ENCODE peak calls at places on chromosomes 1 and 21, in eight cellular contexts. One of them, this sample, is unnamed.
A peak's percentile ranks its signal among the peaks of the same experiment; 100 is the strongest.

GRCh38 chr21:34345892-34346291 is 17.9 kb upstream of the KCNE2 start:
- DNase-seq in Karpas-422: no peak
- DNase-seq in T-helper 9 cell: no peak
- DNase-seq in myocyte: no peak
- DNase-seq in epithelial cell of esophagus: no peak
- DNase-seq in NCI-H510A: no peak
- DNase-seq in hepatocyte: no peak
- DNase-seq in COLO829: no peak
- DNase-seq in this sample: no peak

GRCh38 chr21:44759628-44760285 is 41.9 kb downstream of the UBE2G2 start:
- DNase-seq in T-helper 9 cell: no peak
- DNase-seq in hepatocyte: no peak
- DNase-seq in epithelial cell of esophagus: no peak
- DNase-seq in Karpas-422: no peak
- DNase-seq in myocyte: no peak
- DNase-seq in NCI-H510A: no peak
- DNase-seq in COLO829: no peak
- DNase-seq in this sample: no peak

GRCh38 chr1:75233302-75233929 is 99.2 kb downstream of the LHX8 start:
- DNase-seq in T-helper 9 cell: no peak
- DNase-seq in hepatocyte: peak; percentile 53
- DNase-seq in epithelial cell of esophagus: peak; percentile 59
- DNase-seq in Karpas-422: peak; percentile 68
- DNase-seq in COLO829: peak; percentile 9
- DNase-seq in NCI-H510A: peak; percentile 3
- DNase-seq in myocyte: peak; percentile 27
- DNase-seq in this sample: peak; percentile 6

GRCh38 chr1:200180821-200181220 is 153.3 kb downstream of the NR5A2 start:
- DNase-seq in Karpas-422: no peak
- DNase-seq in myocyte: peak; percentile 37
- DNase-seq in COLO829: peak; percentile 90
- DNase-seq in epithelial cell of esophagus: no peak
- DNase-seq in NCI-H510A: no peak
- DNase-seq in T-helper 9 cell: no peak
- DNase-seq in hepatocyte: no peak
- DNase-seq in this sample: peak; percentile 48

GRCh38 chr1:116128669-116129068 is 17.5 kb downstream of the MAB21L3 start:
- DNase-seq in myocyte: no peak
- DNase-seq in NCI-H510A: no peak
- DNase-seq in COLO829: no peak
- DNase-seq in T-helper 9 cell: no peak
- DNase-seq in epithelial cell of esophagus: no peak
- DNase-seq in hepatocyte: no peak
- DNase-seq in Karpas-422: no peak
- DNase-seq in this sample: no peak

GRCh38 chr1:48938975-48939374 is 162.3 kb upstream of the BEND5 start:
- DNase-seq in myocyte: no peak
- DNase-seq in Karpas-422: no peak
- DNase-seq in COLO829: no peak
- DNase-seq in epithelial cell of esophagus: no peak
- DNase-seq in NCI-H510A: no peak
- DNase-seq in T-helper 9 cell: no peak
- DNase-seq in hepatocyte: no peak
- DNase-seq in this sample: no peak

GRCh38 chr1:226979115-226979516 is 39.0 kb downstream of the COQ8A start:
- DNase-seq in COLO829: no peak
- DNase-seq in hepatocyte: no peak
- DNase-seq in Karpas-422: no peak
- DNase-seq in epithelial cell of esophagus: no peak
- DNase-seq in NCI-H510A: no peak
- DNase-seq in T-helper 9 cell: no peak
- DNase-seq in myocyte: no peak
- DNase-seq in this sample: no peak

GRCh38 chr1:20483098-20483832 is 2.7 kb downstream of the CAMK2N1 start:
- DNase-seq in myocyte: no peak
- DNase-seq in T-helper 9 cell: no peak
- DNase-seq in hepatocyte: no peak
- DNase-seq in Karpas-422: no peak
- DNase-seq in NCI-H510A: no peak
- DNase-seq in epithelial cell of esophagus: no peak
- DNase-seq in COLO829: no peak
- DNase-seq in this sample: no peak

GRCh38 chr1:156939786-156940334 is 19.4 kb downstream of the LRRC71 start:
- DNase-seq in NCI-H510A: no peak
- DNase-seq in myocyte: no peak
- DNase-seq in T-helper 9 cell: no peak
- DNase-seq in hepatocyte: no peak
- DNase-seq in epithelial cell of esophagus: no peak
- DNase-seq in Karpas-422: no peak
- DNase-seq in COLO829: no peak
- DNase-seq in this sample: no peak

GRCh38 chr1:202590119-202590518 is 120.1 kb downstream of the SYT2 start:
- DNase-seq in COLO829: no peak
- DNase-seq in hepatocyte: no peak
- DNase-seq in NCI-H510A: no peak
- DNase-seq in epithelial cell of esophagus: no peak
- DNase-seq in myocyte: no peak
- DNase-seq in T-helper 9 cell: no peak
- DNase-seq in Karpas-422: no peak
- DNase-seq in this sample: no peak

GRCh38 chr1:109472779-109473178 is 6.4 kb downstream of the SYPL2 start:
- DNase-seq in epithelial cell of esophagus: no peak
- DNase-seq in T-helper 9 cell: no peak
- DNase-seq in NCI-H510A: no peak
- DNase-seq in COLO829: no peak
- DNase-seq in hepatocyte: no peak
- DNase-seq in myocyte: no peak
- DNase-seq in Karpas-422: no peak
- DNase-seq in this sample: no peak

GRCh38 chr1:5667513-5668325 is 324.5 kb downstream of the NPHP4 start:
- DNase-seq in COLO829: no peak
- DNase-seq in epithelial cell of esophagus: no peak
- DNase-seq in Karpas-422: no peak
- DNase-seq in T-helper 9 cell: no peak
- DNase-seq in myocyte: no peak
- DNase-seq in NCI-H510A: no peak
- DNase-seq in hepatocyte: no peak
- DNase-seq in this sample: no peak

GRCh38 chr1:175132456-175132855 is 60.1 kb downstream of the KIAA0040 start:
- DNase-seq in Karpas-422: no peak
- DNase-seq in epithelial cell of esophagus: no peak
- DNase-seq in myocyte: no peak
- DNase-seq in hepatocyte: no peak
- DNase-seq in T-helper 9 cell: no peak
- DNase-seq in NCI-H510A: no peak
- DNase-seq in COLO829: peak; percentile 67
- DNase-seq in this sample: no peak

GRCh38 chr1:239125888-239126287 is 260.5 kb upstream of the CHRM3 start:
- DNase-seq in NCI-H510A: no peak
- DNase-seq in Karpas-422: no peak
- DNase-seq in hepatocyte: no peak
- DNase-seq in COLO829: no peak
- DNase-seq in epithelial cell of esophagus: no peak
- DNase-seq in myocyte: no peak
- DNase-seq in T-helper 9 cell: no peak
- DNase-seq in this sample: no peak

GRCh38 chr1:25733271-25733670 is 66.7 kb upstream of the SELENON start:
- DNase-seq in myocyte: no peak
- DNase-seq in Karpas-422: no peak
- DNase-seq in T-helper 9 cell: no peak
- DNase-seq in hepatocyte: no peak
- DNase-seq in NCI-H510A: no peak
- DNase-seq in COLO829: no peak
- DNase-seq in epithelial cell of esophagus: no peak
- DNase-seq in this sample: no peak

GRCh38 chr1:85048296-85049064 is at the start of gene MCOLN3:
- DNase-seq in NCI-H510A: peak; percentile 80
- DNase-seq in T-helper 9 cell: peak; percentile 35
- DNase-seq in myocyte: peak; percentile 15
- DNase-seq in hepatocyte: peak; percentile 75
- DNase-seq in Karpas-422: no peak
- DNase-seq in epithelial cell of esophagus: peak; percentile 32
- DNase-seq in COLO829: no peak
- DNase-seq in this sample: peak; percentile 68

GRCh38 chr1:227299238-227299637 is 19.1 kb downstream of the CDC42BPA start:
- DNase-seq in Karpas-422: no peak
- DNase-seq in NCI-H510A: no peak
- DNase-seq in myocyte: peak; percentile 21
- DNase-seq in epithelial cell of esophagus: peak; percentile 68
- DNase-seq in T-helper 9 cell: no peak
- DNase-seq in COLO829: no peak
- DNase-seq in hepatocyte: no peak
- DNase-seq in this sample: no peak

GRCh38 chr1:163661386-163661785 is 339.6 kb downstream of the NUF2 start:
- DNase-seq in Karpas-422: no peak
- DNase-seq in T-helper 9 cell: no peak
- DNase-seq in NCI-H510A: peak; percentile 25
- DNase-seq in epithelial cell of esophagus: no peak
- DNase-seq in hepatocyte: no peak
- DNase-seq in COLO829: no peak
- DNase-seq in myocyte: no peak
- DNase-seq in this sample: no peak

GRCh38 chr1:89221341-89221740 is 22.6 kb upstream of the GBP4 start:
- DNase-seq in NCI-H510A: no peak
- DNase-seq in epithelial cell of esophagus: peak; percentile 27
- DNase-seq in hepatocyte: no peak
- DNase-seq in Karpas-422: no peak
- DNase-seq in COLO829: no peak
- DNase-seq in T-helper 9 cell: no peak
- DNase-seq in myocyte: no peak
- DNase-seq in this sample: no peak

GRCh38 chr21:29719561-29719960 is 220.2 kb downstream of the GRIK1 start:
- DNase-seq in Karpas-422: no peak
- DNase-seq in NCI-H510A: no peak
- DNase-seq in myocyte: no peak
- DNase-seq in hepatocyte: no peak
- DNase-seq in COLO829: no peak
- DNase-seq in T-helper 9 cell: no peak
- DNase-seq in epithelial cell of esophagus: no peak
- DNase-seq in this sample: no peak

GRCh38 chr1:14017531-14017961 is 317.6 kb downstream of the PRDM2 start:
- DNase-seq in epithelial cell of esophagus: no peak
- DNase-seq in myocyte: no peak
- DNase-seq in Karpas-422: no peak
- DNase-seq in hepatocyte: no peak
- DNase-seq in T-helper 9 cell: no peak
- DNase-seq in COLO829: peak; percentile 75
- DNase-seq in NCI-H510A: no peak
- DNase-seq in this sample: no peak

GRCh38 chr1:156086256-156086662 is 4.0 kb upstream of the MEX3A start:
- DNase-seq in Karpas-422: no peak
- DNase-seq in epithelial cell of esophagus: no peak
- DNase-seq in hepatocyte: peak; percentile 73
- DNase-seq in T-helper 9 cell: no peak
- DNase-seq in myocyte: no peak
- DNase-seq in COLO829: no peak
- DNase-seq in NCI-H510A: no peak
- DNase-seq in this sample: peak; percentile 49

GRCh38 chr1:221040074-221040473 is 160.8 kb downstream of the HLX start:
- DNase-seq in myocyte: no peak
- DNase-seq in hepatocyte: no peak
- DNase-seq in T-helper 9 cell: no peak
- DNase-seq in COLO829: no peak
- DNase-seq in NCI-H510A: no peak
- DNase-seq in epithelial cell of esophagus: no peak
- DNase-seq in Karpas-422: no peak
- DNase-seq in this sample: no peak

GRCh38 chr1:240577095-240577494 is 34.9 kb downstream of the GREM2 start:
- DNase-seq in NCI-H510A: no peak
- DNase-seq in COLO829: no peak
- DNase-seq in myocyte: no peak
- DNase-seq in epithelial cell of esophagus: no peak
- DNase-seq in T-helper 9 cell: no peak
- DNase-seq in hepatocyte: no peak
- DNase-seq in Karpas-422: no peak
- DNase-seq in this sample: no peak

GRCh38 chr1:185636848-185637247 is 97.3 kb upstream of the HMCN1 start:
- DNase-seq in Karpas-422: no peak
- DNase-seq in hepatocyte: no peak
- DNase-seq in T-helper 9 cell: no peak
- DNase-seq in NCI-H510A: no peak
- DNase-seq in myocyte: no peak
- DNase-seq in COLO829: no peak
- DNase-seq in epithelial cell of esophagus: peak; percentile 98
- DNase-seq in this sample: no peak

GRCh38 chr1:95118019-95118499 is 904 bp downstream of the TLCD4 start:
- DNase-seq in T-helper 9 cell: peak; percentile 1
- DNase-seq in NCI-H510A: no peak
- DNase-seq in hepatocyte: no peak
- DNase-seq in myocyte: no peak
- DNase-seq in COLO829: no peak
- DNase-seq in epithelial cell of esophagus: peak; percentile 4
- DNase-seq in Karpas-422: no peak
- DNase-seq in this sample: no peak

GRCh38 chr1:116503535-116504307 is 67.1 kb downstream of the CD58 start:
- DNase-seq in epithelial cell of esophagus: no peak
- DNase-seq in COLO829: no peak
- DNase-seq in NCI-H510A: no peak
- DNase-seq in Karpas-422: no peak
- DNase-seq in hepatocyte: peak; percentile 23
- DNase-seq in T-helper 9 cell: peak; percentile 13
- DNase-seq in myocyte: no peak
- DNase-seq in this sample: no peak

GRCh38 chr1:234958066-234958701 is 170.5 kb downstream of the TOMM20 start:
- DNase-seq in hepatocyte: no peak
- DNase-seq in myocyte: no peak
- DNase-seq in T-helper 9 cell: no peak
- DNase-seq in Karpas-422: no peak
- DNase-seq in epithelial cell of esophagus: no peak
- DNase-seq in NCI-H510A: no peak
- DNase-seq in COLO829: no peak
- DNase-seq in this sample: no peak

GRCh38 chr1:5646486-5646885 is 345.7 kb downstream of the NPHP4 start:
- DNase-seq in hepatocyte: peak; percentile 39
- DNase-seq in myocyte: no peak
- DNase-seq in epithelial cell of esophagus: no peak
- DNase-seq in T-helper 9 cell: no peak
- DNase-seq in COLO829: no peak
- DNase-seq in Karpas-422: no peak
- DNase-seq in NCI-H510A: no peak
- DNase-seq in this sample: no peak

GRCh38 chr1:10308001-10308400 is 90.9 kb upstream of the PGD start:
- DNase-seq in T-helper 9 cell: peak; percentile 23
- DNase-seq in COLO829: no peak
- DNase-seq in hepatocyte: no peak
- DNase-seq in NCI-H510A: no peak
- DNase-seq in Karpas-422: no peak
- DNase-seq in epithelial cell of esophagus: no peak
- DNase-seq in myocyte: no peak
- DNase-seq in this sample: no peak

GRCh38 chr1:18907021-18907913 is 4.9 kb upstream of the ALDH4A1 start:
- DNase-seq in COLO829: peak; percentile 60
- DNase-seq in Karpas-422: peak; percentile 82
- DNase-seq in T-helper 9 cell: peak; percentile 46
- DNase-seq in myocyte: peak; percentile 78
- DNase-seq in NCI-H510A: no peak
- DNase-seq in hepatocyte: peak; percentile 71
- DNase-seq in epithelial cell of esophagus: peak; percentile 59
- DNase-seq in this sample: peak; percentile 55

GRCh38 chr1:173568483-173568882 is 34.4 kb downstream of the SLC9C2 start:
- DNase-seq in T-helper 9 cell: no peak
- DNase-seq in epithelial cell of esophagus: no peak
- DNase-seq in hepatocyte: no peak
- DNase-seq in COLO829: no peak
- DNase-seq in Karpas-422: no peak
- DNase-seq in myocyte: no peak
- DNase-seq in NCI-H510A: no peak
- DNase-seq in this sample: no peak

GRCh38 chr1:55747285-55747890 is 532.2 kb upstream of the USP24 start:
- DNase-seq in myocyte: no peak
- DNase-seq in hepatocyte: no peak
- DNase-seq in COLO829: no peak
- DNase-seq in NCI-H510A: no peak
- DNase-seq in epithelial cell of esophagus: no peak
- DNase-seq in Karpas-422: no peak
- DNase-seq in T-helper 9 cell: no peak
- DNase-seq in this sample: no peak

GRCh38 chr1:4931486-4931885 is 277.1 kb downstream of the AJAP1 start:
- DNase-seq in NCI-H510A: no peak
- DNase-seq in hepatocyte: no peak
- DNase-seq in T-helper 9 cell: no peak
- DNase-seq in epithelial cell of esophagus: peak; percentile 21
- DNase-seq in Karpas-422: no peak
- DNase-seq in COLO829: no peak
- DNase-seq in myocyte: no peak
- DNase-seq in this sample: no peak